ENCODE peak calls at places on chromosome 1, in nine cellular contexts. One of them, this sample, is unnamed.
A peak's percentile ranks its signal among the peaks of the same experiment; 100 is the strongest.

GRCh38 chr1:62800274-62800673 is 16.3 kb downstream of the ATG4C start:
- DNase-seq in GM23338: no peak
- DNase-seq in H1: no peak
- DNase-seq in A673: no peak
- DNase-seq in GM12865: peak; percentile 21
- DNase-seq in neural progenitor cell: no peak
- DNase-seq in psoas muscle: no peak
- DNase-seq in left ventricle myocardium inferior: no peak
- DNase-seq in HFF-Myc: no peak
- DNase-seq in this sample: no peak

GRCh38 chr1:62283361-62283760 is 35.9 kb downstream of the KANK4 start:
- DNase-seq in psoas muscle: no peak
- DNase-seq in neural progenitor cell: peak; percentile 76
- DNase-seq in H1: no peak
- DNase-seq in GM23338: no peak
- DNase-seq in left ventricle myocardium inferior: no peak
- DNase-seq in GM12865: no peak
- DNase-seq in A673: no peak
- DNase-seq in HFF-Myc: no peak
- DNase-seq in this sample: no peak

GRCh38 chr1:65417729-65418128 is 2.7 kb upstream of the LEPR start:
- DNase-seq in GM23338: peak; percentile 31
- DNase-seq in left ventricle myocardium inferior: no peak
- DNase-seq in neural progenitor cell: no peak
- DNase-seq in A673: no peak
- DNase-seq in H1: no peak
- DNase-seq in GM12865: no peak
- DNase-seq in HFF-Myc: no peak
- DNase-seq in psoas muscle: no peak
- DNase-seq in this sample: no peak

GRCh38 chr1:53619088-53619810 is 119.7 kb downstream of the GLIS1 start:
- DNase-seq in psoas muscle: no peak
- DNase-seq in GM12865: no peak
- DNase-seq in left ventricle myocardium inferior: no peak
- DNase-seq in H1: no peak
- DNase-seq in GM23338: no peak
- DNase-seq in neural progenitor cell: no peak
- DNase-seq in HFF-Myc: no peak
- DNase-seq in A673: no peak
- DNase-seq in this sample: no peak

GRCh38 chr1:116123837-116124533 is 12.8 kb downstream of the MAB21L3 start:
- DNase-seq in HFF-Myc: no peak
- DNase-seq in GM12865: no peak
- DNase-seq in psoas muscle: no peak
- DNase-seq in H1: no peak
- DNase-seq in GM23338: no peak
- DNase-seq in neural progenitor cell: no peak
- DNase-seq in A673: no peak
- DNase-seq in left ventricle myocardium inferior: no peak
- DNase-seq in this sample: no peak

GRCh38 chr1:44472614-44473262 is 67.7 kb downstream of the RNF220 start:
- DNase-seq in psoas muscle: no peak
- DNase-seq in A673: no peak
- DNase-seq in HFF-Myc: no peak
- DNase-seq in GM23338: peak; percentile 28
- DNase-seq in GM12865: peak; percentile 12
- DNase-seq in H1: no peak
- DNase-seq in left ventricle myocardium inferior: no peak
- DNase-seq in neural progenitor cell: no peak
- DNase-seq in this sample: no peak

GRCh38 chr1:53892911-53893310 is 1.1 kb upstream of the DIO1 start:
- DNase-seq in H1: no peak
- DNase-seq in A673: no peak
- DNase-seq in psoas muscle: no peak
- DNase-seq in left ventricle myocardium inferior: no peak
- DNase-seq in GM12865: no peak
- DNase-seq in neural progenitor cell: no peak
- DNase-seq in HFF-Myc: no peak
- DNase-seq in GM23338: no peak
- DNase-seq in this sample: no peak

GRCh38 chr1:226125097-226125630 is 61.4 kb downstream of the ACBD3 start:
- DNase-seq in GM12865: peak; percentile 93
- DNase-seq in H1: peak; percentile 83
- DNase-seq in A673: peak; percentile 86
- DNase-seq in neural progenitor cell: peak; percentile 90
- DNase-seq in left ventricle myocardium inferior: peak; percentile 83
- DNase-seq in psoas muscle: peak; percentile 89
- DNase-seq in GM23338: peak; percentile 92
- DNase-seq in HFF-Myc: peak; percentile 47
- DNase-seq in this sample: no peak

GRCh38 chr1:63575340-63575826 is 17.8 kb upstream of the PGM1 start:
- DNase-seq in H1: no peak
- DNase-seq in neural progenitor cell: no peak
- DNase-seq in GM23338: peak; percentile 44
- DNase-seq in GM12865: peak; percentile 22
- DNase-seq in A673: peak; percentile 55
- DNase-seq in HFF-Myc: no peak
- DNase-seq in left ventricle myocardium inferior: no peak
- DNase-seq in psoas muscle: no peak
- DNase-seq in this sample: no peak

GRCh38 chr1:10960954-10961833 is 51.3 kb upstream of the TARDBP start:
- DNase-seq in HFF-Myc: no peak
- DNase-seq in GM12865: peak; percentile 88
- DNase-seq in GM23338: peak; percentile 98
- DNase-seq in psoas muscle: peak; percentile 93
- DNase-seq in left ventricle myocardium inferior: peak; percentile 82
- DNase-seq in A673: peak; percentile 86
- DNase-seq in H1: peak; percentile 80
- DNase-seq in neural progenitor cell: peak; percentile 90
- DNase-seq in this sample: no peak

GRCh38 chr1:167223144-167224103 is 2.7 kb downstream of the POU2F1 start:
- DNase-seq in HFF-Myc: peak; percentile 27
- DNase-seq in GM12865: no peak
- DNase-seq in H1: no peak
- DNase-seq in left ventricle myocardium inferior: no peak
- DNase-seq in psoas muscle: no peak
- DNase-seq in GM23338: no peak
- DNase-seq in A673: no peak
- DNase-seq in neural progenitor cell: no peak
- DNase-seq in this sample: no peak

GRCh38 chr1:235468970-235469369 is 35.3 kb downstream of the B3GALNT2 start:
- DNase-seq in GM23338: no peak
- DNase-seq in neural progenitor cell: no peak
- DNase-seq in H1: no peak
- DNase-seq in HFF-Myc: peak; percentile 9
- DNase-seq in A673: peak; percentile 4
- DNase-seq in GM12865: no peak
- DNase-seq in left ventricle myocardium inferior: no peak
- DNase-seq in psoas muscle: no peak
- DNase-seq in this sample: no peak

DNA sequence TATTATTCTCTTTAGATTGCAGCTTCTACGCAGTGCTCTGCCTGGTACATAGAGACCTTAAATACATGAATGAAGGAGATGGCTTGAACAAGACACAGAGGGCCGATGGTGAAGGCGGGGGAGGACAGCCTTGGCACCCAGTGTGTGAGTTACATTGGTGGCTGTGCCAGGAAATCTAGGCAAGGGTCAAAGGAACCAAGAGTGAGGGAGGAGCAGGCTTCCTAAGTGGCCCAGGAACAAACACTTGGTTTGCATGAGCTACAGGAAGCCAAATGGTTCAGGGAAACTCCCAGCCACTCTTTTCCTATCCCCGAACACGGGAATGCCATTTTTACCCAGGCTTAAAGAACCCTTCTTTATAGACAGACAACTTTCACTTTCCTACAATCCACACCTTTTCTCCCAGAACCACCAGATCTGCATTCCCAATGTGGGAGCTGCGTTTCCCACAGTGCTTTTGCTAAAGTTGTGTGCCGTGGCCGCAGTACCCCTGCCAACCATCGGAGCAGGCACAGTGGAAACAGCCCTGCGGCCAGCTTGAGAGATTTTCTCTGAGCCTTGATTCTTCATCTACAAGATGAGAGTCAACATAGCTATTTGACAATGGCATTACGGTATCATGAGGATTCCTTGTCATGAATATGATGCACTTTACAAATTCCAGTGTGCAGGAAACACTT is 3.5 kb upstream of the CLEC20A start:
- DNase-seq in GM23338: peak; percentile 66
- DNase-seq in psoas muscle: no peak
- DNase-seq in neural progenitor cell: peak; percentile 25
- DNase-seq in GM12865: no peak
- DNase-seq in left ventricle myocardium inferior: no peak
- DNase-seq in HFF-Myc: no peak
- DNase-seq in A673: peak; percentile 34
- DNase-seq in H1: no peak
- DNase-seq in this sample: no peak
- TF ChIP-seq CTCF in GM23338: peak; percentile 40
- TF ChIP-seq CTCF in psoas muscle: peak; percentile 5
- TF ChIP-seq CTCF in neural progenitor cell: peak; percentile 35
- TF ChIP-seq CTCF in GM12865: no peak
- TF ChIP-seq CTCF in left ventricle myocardium inferior: no peak
- TF ChIP-seq CTCF in HFF-Myc: peak; percentile 17
- TF ChIP-seq CTCF in A673: peak; percentile 45
- TF ChIP-seq CTCF in H1: peak; percentile 70
- TF ChIP-seq CTCF in this sample: peak; percentile 39

GRCh38 chr1:155083865-155084721 is 5.5 kb downstream of the EFNA3 start:
- DNase-seq in psoas muscle: no peak
- DNase-seq in GM23338: no peak
- DNase-seq in GM12865: peak; percentile 55
- DNase-seq in neural progenitor cell: no peak
- DNase-seq in HFF-Myc: no peak
- DNase-seq in left ventricle myocardium inferior: no peak
- DNase-seq in H1: no peak
- DNase-seq in A673: peak; percentile 71
- DNase-seq in this sample: no peak
- H3K4me3 ChIP-seq in psoas muscle: peak overlapping the region; percentile 69
- H3K4me3 ChIP-seq in GM23338: peak overlapping the region; percentile 88
- H3K4me3 ChIP-seq in GM12865: peak overlapping the region; percentile 62
- H3K4me3 ChIP-seq in neural progenitor cell: peak overlapping the region; percentile 78
- H3K4me3 ChIP-seq in HFF-Myc: peak overlapping the region; percentile 63
- H3K4me3 ChIP-seq in left ventricle myocardium inferior: peak overlapping the region; percentile 93
- H3K4me3 ChIP-seq in H1: peak overlapping the region; percentile 74
- H3K4me3 ChIP-seq in A673: peak overlapping the region; percentile 69
- H3K4me3 ChIP-seq in this sample: peak overlapping the region; percentile 82

GRCh38 chr1:168452329-168452728 is 91.5 kb downstream of the XCL2 start:
- DNase-seq in HFF-Myc: no peak
- DNase-seq in neural progenitor cell: no peak
- DNase-seq in GM12865: no peak
- DNase-seq in H1: no peak
- DNase-seq in left ventricle myocardium inferior: no peak
- DNase-seq in A673: no peak
- DNase-seq in GM23338: peak; percentile 51
- DNase-seq in psoas muscle: no peak
- DNase-seq in this sample: no peak
- TF ChIP-seq CTCF in HFF-Myc: peak; percentile 24
- TF ChIP-seq CTCF in neural progenitor cell: peak; percentile 36
- TF ChIP-seq CTCF in GM12865: peak; percentile 37
- TF ChIP-seq CTCF in H1: peak; percentile 49
- TF ChIP-seq CTCF in left ventricle myocardium inferior: no peak
- TF ChIP-seq CTCF in A673: peak; percentile 28
- TF ChIP-seq CTCF in GM23338: peak; percentile 67
- TF ChIP-seq CTCF in psoas muscle: no peak
- TF ChIP-seq CTCF in this sample: peak; percentile 39

GRCh38 chr1:163082971-163083370 is 13.8 kb downstream of the RGS4 start:
- DNase-seq in HFF-Myc: no peak
- DNase-seq in left ventricle myocardium inferior: peak; percentile 20
- DNase-seq in A673: no peak
- DNase-seq in GM12865: no peak
- DNase-seq in GM23338: no peak
- DNase-seq in neural progenitor cell: no peak
- DNase-seq in psoas muscle: no peak
- DNase-seq in H1: no peak
- DNase-seq in this sample: no peak
- H3K4me3 ChIP-seq in HFF-Myc: no peak overlapping the region
- H3K4me3 ChIP-seq in left ventricle myocardium inferior: no peak overlapping the region
- H3K4me3 ChIP-seq in A673: no peak overlapping the region
- H3K4me3 ChIP-seq in GM12865: no peak overlapping the region
- H3K4me3 ChIP-seq in GM23338: no peak overlapping the region
- H3K4me3 ChIP-seq in neural progenitor cell: no peak overlapping the region
- H3K4me3 ChIP-seq in psoas muscle: no peak overlapping the region
- H3K4me3 ChIP-seq in H1: no peak overlapping the region
- H3K4me3 ChIP-seq in this sample: no peak overlapping the region

GRCh38 chr1:60132108-60132507 is 58.5 kb upstream of the C1orf87 start:
- DNase-seq in A673: no peak
- DNase-seq in neural progenitor cell: no peak
- DNase-seq in psoas muscle: no peak
- DNase-seq in H1: no peak
- DNase-seq in left ventricle myocardium inferior: no peak
- DNase-seq in HFF-Myc: no peak
- DNase-seq in GM12865: no peak
- DNase-seq in GM23338: no peak
- DNase-seq in this sample: no peak

GRCh38 chr1:60129916-60130315 is 56.3 kb upstream of the C1orf87 start:
- DNase-seq in psoas muscle: no peak
- DNase-seq in GM23338: peak; percentile 49
- DNase-seq in A673: no peak
- DNase-seq in HFF-Myc: no peak
- DNase-seq in neural progenitor cell: no peak
- DNase-seq in GM12865: no peak
- DNase-seq in H1: no peak
- DNase-seq in left ventricle myocardium inferior: no peak
- DNase-seq in this sample: no peak

GRCh38 chr1:60130703-60131102 is 57.1 kb upstream of the C1orf87 start:
- DNase-seq in GM12865: no peak
- DNase-seq in A673: no peak
- DNase-seq in HFF-Myc: no peak
- DNase-seq in psoas muscle: no peak
- DNase-seq in H1: no peak
- DNase-seq in GM23338: no peak
- DNase-seq in left ventricle myocardium inferior: no peak
- DNase-seq in neural progenitor cell: no peak
- DNase-seq in this sample: no peak

GRCh38 chr1:60126733-60127132 is 53.2 kb upstream of the C1orf87 start:
- DNase-seq in psoas muscle: no peak
- DNase-seq in neural progenitor cell: peak; percentile 18
- DNase-seq in A673: peak; percentile 45
- DNase-seq in GM12865: no peak
- DNase-seq in HFF-Myc: no peak
- DNase-seq in GM23338: peak; percentile 33
- DNase-seq in H1: no peak
- DNase-seq in left ventricle myocardium inferior: no peak
- DNase-seq in this sample: no peak
- TF ChIP-seq CTCF in psoas muscle: peak; percentile 8
- TF ChIP-seq CTCF in neural progenitor cell: peak; percentile 26
- TF ChIP-seq CTCF in A673: peak; percentile 48
- TF ChIP-seq CTCF in GM12865: no peak
- TF ChIP-seq CTCF in HFF-Myc: no peak
- TF ChIP-seq CTCF in GM23338: peak; percentile 35
- TF ChIP-seq CTCF in H1: no peak
- TF ChIP-seq CTCF in left ventricle myocardium inferior: no peak
- TF ChIP-seq CTCF in this sample: peak; percentile 44

GRCh38 chr1:1599919-1600860 is at the start of gene FNDC10:
- DNase-seq in psoas muscle: no peak
- DNase-seq in HFF-Myc: no peak
- DNase-seq in GM23338: peak; percentile 69
- DNase-seq in neural progenitor cell: peak; percentile 63
- DNase-seq in H1: no peak
- DNase-seq in left ventricle myocardium inferior: no peak
- DNase-seq in A673: no peak
- DNase-seq in GM12865: no peak
- DNase-seq in this sample: no peak
- H3K4me3 ChIP-seq in psoas muscle: peak within 1 kb of the TSS; percentile 55
- H3K4me3 ChIP-seq in HFF-Myc: peak within 1 kb of the TSS; percentile 20
- H3K4me3 ChIP-seq in GM23338: peak within 1 kb of the TSS; percentile 64
- H3K4me3 ChIP-seq in neural progenitor cell: peak within 1 kb of the TSS; percentile 56
- H3K4me3 ChIP-seq in H1: peak within 1 kb of the TSS; percentile 30
- H3K4me3 ChIP-seq in left ventricle myocardium inferior: peak within 1 kb of the TSS; percentile 64
- H3K4me3 ChIP-seq in A673: peak within 1 kb of the TSS; percentile 38
- H3K4me3 ChIP-seq in GM12865: peak within 1 kb of the TSS; percentile 41
- H3K4me3 ChIP-seq in this sample: peak within 1 kb of the TSS; percentile 44

GRCh38 chr1:7856345-7856744 is 3.5 kb upstream of the UTS2 start:
- DNase-seq in psoas muscle: no peak
- DNase-seq in GM23338: peak; percentile 31
- DNase-seq in HFF-Myc: no peak
- DNase-seq in A673: peak; percentile 18
- DNase-seq in H1: no peak
- DNase-seq in neural progenitor cell: peak; percentile 7
- DNase-seq in left ventricle myocardium inferior: no peak
- DNase-seq in GM12865: no peak
- DNase-seq in this sample: no peak
- TF ChIP-seq CTCF in psoas muscle: no peak
- TF ChIP-seq CTCF in GM23338: no peak
- TF ChIP-seq CTCF in HFF-Myc: peak; percentile 40
- TF ChIP-seq CTCF in A673: no peak
- TF ChIP-seq CTCF in H1: no peak
- TF ChIP-seq CTCF in neural progenitor cell: no peak
- TF ChIP-seq CTCF in left ventricle myocardium inferior: no peak
- TF ChIP-seq CTCF in GM12865: no peak
- TF ChIP-seq CTCF in this sample: no peak

This sample was measured in epithelial cell of proximal tubule.